ENCODE peak calls at places on chromosomes 13 and 19, in four cellular contexts. E is psoas muscle, D is mammary epithelial cell, L is hepatocyte. M is an unnamed sample.

GRCh38 chr19:2970201-2970838 is 7.0 kb upstream of the TLE6 start:
- DNase-seq in E (no peak), L (no peak), D (no peak), M (no peak)

GRCh38 chr19:5929646-5930045 is 15.6 kb downstream of the CAPS start:
- DNase-seq in E (no peak), D (no peak), L (no peak), M (no peak)

GRCh38 chr19:51439021-51439465 is 19.2 kb downstream of the SIGLEC8 start:
- DNase-seq in D (peak; percentile 18), E (no peak), L (no peak), M (no peak)

GRCh38 chr19:30000862-30001261 is 58.8 kb downstream of the URI1 start:
- DNase-seq in E (no peak), D (no peak), L (no peak), M (no peak)

GRCh38 chr19:19107663-19108062 is 30.6 kb downstream of the TMEM161A start:
- DNase-seq in D (no peak), E (no peak), L (no peak), M (no peak)

GRCh38 chr13:84946144-84946543 is 853.1 kb downstream of the SLITRK6 start:
- DNase-seq in D (peak; percentile 27), L (no peak), E (no peak), M (no peak)

GRCh38 chr13:78241278-78241919 is 322.8 kb upstream of the EDNRB start:
- DNase-seq in D (no peak), L (peak; percentile 61), E (no peak), M (no peak)

GRCh38 chr19:54464624-54465266 is 1.2 kb upstream of the LENG9 start:
- DNase-seq in L (peak; percentile 96), E (peak; percentile 94), D (peak; percentile 85), M (peak; percentile 39)

GRCh38 chr19:1608414-1609391 is 3.4 kb upstream of the UQCR11 start:
- DNase-seq in D (no peak), L (no peak), E (no peak), M (no peak)

GRCh38 chr13:49453465-49453864 is 9.4 kb downstream of the SETDB2 start:
- DNase-seq in D (no peak), E (no peak), L (no peak), M (no peak)

GRCh38 chr13:103523853-103524252 is 457.6 kb upstream of the SLC10A2 start:
- DNase-seq in D (no peak), E (no peak), L (no peak), M (no peak)

GRCh38 chr13:113207890-113208423 is 512 bp downstream of the PCID2 start:
- DNase-seq in D (peak; percentile 38), L (peak; percentile 75), E (no peak), M (no peak)

GRCh38 chr19:14796021-14796420 is 17.7 kb upstream of the ADGRE2 start:
- DNase-seq in L (no peak), E (no peak), D (no peak), M (no peak)

GRCh38 chr19:50968709-50969412 is 530 bp downstream of the KLK6 start:
- DNase-seq in L (no peak), D (no peak), E (no peak), M (no peak)

GRCh38 chr13:114019367-114019766 is 45.5 kb upstream of the C13orf46 start:
- DNase-seq in L (no peak), E (no peak), D (no peak), M (no peak)

GRCh38 chr13:39676315-39676876 is 20.9 kb downstream of the COG6 start:
- DNase-seq in D (peak; percentile 21), E (no peak), L (peak; percentile 59), M (no peak)

GRCh38 chr19:19334063-19334988 is 13.7 kb downstream of the MAU2 start:
- DNase-seq in L (no peak), E (no peak), D (no peak), M (no peak)

GRCh38 chr19:53190253-53190652 is 2.9 kb downstream of the ZNF665 start:
- DNase-seq in E (no peak), D (no peak), L (no peak), M (no peak)

GRCh38 chr13:112859817-112860190 is 109.2 kb upstream of the MCF2L start:
- DNase-seq in E (peak; percentile 55), L (no peak), D (no peak), M (peak; percentile 6)

GRCh38 chr13:32734511-32734910 is 148.3 kb downstream of the PDS5B start:
- DNase-seq in D (peak; percentile 64), L (no peak), E (no peak), M (no peak)

GRCh38 chr19:1251503-1252220 is 3.3 kb downstream of the MIDN start:
- DNase-seq in D (no peak), L (peak; percentile 72), E (peak; percentile 87), M (no peak)

GRCh38 chr19:54485846-54486245 is 12.8 kb upstream of the CDC42EP5 start:
- DNase-seq in E (no peak), D (no peak), L (no peak), M (no peak)

GRCh38 chr19:32223106-32223505 is 122.3 kb upstream of the ZNF507 start:
- DNase-seq in D (no peak), E (no peak), L (no peak), M (no peak)

GRCh38 chr19:1172353-1173159 is 1.5 kb downstream of the SBNO2 start:
- DNase-seq in D (peak; percentile 61), L (peak; percentile 68), E (peak; percentile 85), M (peak; percentile 51)

GRCh38 chr13:80665792-80666333 is 324.9 kb upstream of the SPRY2 start:
- DNase-seq in D (peak; percentile 1), L (no peak), E (no peak), M (no peak)

GRCh38 chr19:1373534-1374249 is 10.0 kb upstream of the NDUFS7 start:
- DNase-seq in D (no peak), L (peak; percentile 53), E (no peak), M (peak; percentile 47)

GRCh38 chr13:31424130-31424729 is 224.5 kb downstream of the B3GLCT start:
- DNase-seq in L (peak; percentile 88), D (peak; percentile 62), E (peak; percentile 85), M (peak; percentile 74)

GRCh38 chr13:38607136-38607535 is 79.7 kb upstream of the FREM2 start:
- DNase-seq in E (no peak), L (no peak), D (no peak), M (no peak)

GRCh38 chr13:113551081-113552000 is 33.2 kb upstream of the TFDP1 start:
- DNase-seq in E (no peak), L (no peak), D (no peak), M (no peak)

GRCh38 chr19:2557093-2557440 is 81.1 kb downstream of the GADD45B start:
- DNase-seq in L (no peak), D (no peak), E (no peak), M (no peak)

GRCh38 chr19:53868091-53868891 is 608 bp downstream of the MYADM start:
- DNase-seq in L (peak; percentile 80), E (peak; percentile 81), D (peak; percentile 37), M (no peak)

GRCh38 chr13:22187329-22187728 is 516.5 kb downstream of the FGF9 start:
- DNase-seq in E (no peak), D (no peak), L (no peak), M (no peak)

GRCh38 chr19:29410974-29411615 is 114.7 kb upstream of the VSTM2B start:
- DNase-seq in E (no peak), D (no peak), L (no peak), M (no peak)

GRCh38 chr13:94214979-94215378 is 264.5 kb downstream of the DCT start:
- DNase-seq in E (no peak), L (no peak), D (no peak), M (no peak)

GRCh38 chr13:94209110-94209509 is 270.4 kb downstream of the DCT start:
- DNase-seq in L (no peak), D (no peak), E (no peak), M (no peak)

GRCh38 chr13:94205896-94206295 is 273.6 kb downstream of the DCT start:
- DNase-seq in D (no peak), E (no peak), L (no peak), M (no peak)

DNA sequence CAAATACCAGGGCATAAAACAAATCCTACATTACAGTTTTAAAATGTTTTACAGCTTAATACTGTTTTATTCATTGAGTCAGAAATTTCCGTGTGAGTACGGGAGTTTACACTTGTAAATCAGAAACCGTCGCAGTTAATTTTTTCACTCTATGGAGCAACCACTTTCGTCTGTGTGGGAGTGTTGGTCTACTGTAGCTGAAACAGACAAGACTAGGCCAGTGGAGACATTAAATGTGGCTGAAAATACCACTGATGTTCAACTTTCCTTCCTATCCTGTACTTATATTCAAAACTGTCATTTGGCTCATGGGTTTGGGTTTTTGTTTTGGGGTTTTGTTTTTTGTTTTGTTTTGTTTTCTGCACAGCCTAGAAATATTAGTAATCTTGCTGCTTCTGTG is 268.7 kb downstream of the DCT start:
- DNase-seq in D (no peak), E (no peak), L (no peak), M (no peak)
- H3K27ac ChIP-seq in D (no peak overlapping the region), E (no peak overlapping the region), L (no peak overlapping the region), M (no peak overlapping the region)

GRCh38 chr13:19681517-19681916 is 48.1 kb downstream of the MPHOSPH8 start:
- DNase-seq in D (no peak), E (no peak), L (no peak), M (no peak)
- H3K27ac ChIP-seq in D (no peak overlapping the region), E (no peak overlapping the region), L (no peak overlapping the region), M (no peak overlapping the region)

GRCh38 chr13:101231751-101232428 is 184.4 kb downstream of the NALCN start:
- DNase-seq in L (no peak), D (peak; percentile 40), E (no peak), M (no peak)

DNA sequence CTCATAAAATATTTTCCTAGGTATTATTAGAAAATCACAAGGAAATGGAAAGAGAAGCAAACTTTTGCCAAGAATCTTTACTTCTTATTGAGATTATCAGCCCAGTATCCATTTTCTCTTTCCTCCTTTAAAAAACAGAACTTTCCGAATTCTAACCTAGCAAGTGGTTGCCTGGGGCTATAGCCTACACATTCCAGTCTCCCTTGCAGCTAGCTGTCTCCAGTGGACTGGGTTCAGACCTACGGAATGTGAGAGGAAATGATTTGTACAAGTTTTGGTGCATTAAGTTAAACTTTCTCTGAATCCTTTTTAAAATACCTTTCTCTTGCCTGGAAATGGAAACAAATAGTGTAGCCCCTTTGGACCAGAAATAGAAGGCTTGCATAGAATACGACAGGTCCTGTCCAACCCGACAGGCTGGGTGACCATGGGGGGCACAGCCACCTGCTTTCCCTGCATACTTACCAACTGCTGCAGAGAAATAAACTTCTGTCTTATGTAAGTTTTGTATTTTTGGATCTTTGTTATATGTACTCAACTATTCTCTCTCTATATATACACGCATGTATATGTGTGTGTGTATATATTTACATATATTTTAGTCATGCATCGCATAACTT is 185.9 kb downstream of the NALCN start:
- DNase-seq in L (no peak), E (no peak), D (no peak), M (no peak)
- H3K27ac ChIP-seq in L (no peak overlapping the region), E (no peak overlapping the region), D (no peak overlapping the region), M (no peak overlapping the region)

DNA sequence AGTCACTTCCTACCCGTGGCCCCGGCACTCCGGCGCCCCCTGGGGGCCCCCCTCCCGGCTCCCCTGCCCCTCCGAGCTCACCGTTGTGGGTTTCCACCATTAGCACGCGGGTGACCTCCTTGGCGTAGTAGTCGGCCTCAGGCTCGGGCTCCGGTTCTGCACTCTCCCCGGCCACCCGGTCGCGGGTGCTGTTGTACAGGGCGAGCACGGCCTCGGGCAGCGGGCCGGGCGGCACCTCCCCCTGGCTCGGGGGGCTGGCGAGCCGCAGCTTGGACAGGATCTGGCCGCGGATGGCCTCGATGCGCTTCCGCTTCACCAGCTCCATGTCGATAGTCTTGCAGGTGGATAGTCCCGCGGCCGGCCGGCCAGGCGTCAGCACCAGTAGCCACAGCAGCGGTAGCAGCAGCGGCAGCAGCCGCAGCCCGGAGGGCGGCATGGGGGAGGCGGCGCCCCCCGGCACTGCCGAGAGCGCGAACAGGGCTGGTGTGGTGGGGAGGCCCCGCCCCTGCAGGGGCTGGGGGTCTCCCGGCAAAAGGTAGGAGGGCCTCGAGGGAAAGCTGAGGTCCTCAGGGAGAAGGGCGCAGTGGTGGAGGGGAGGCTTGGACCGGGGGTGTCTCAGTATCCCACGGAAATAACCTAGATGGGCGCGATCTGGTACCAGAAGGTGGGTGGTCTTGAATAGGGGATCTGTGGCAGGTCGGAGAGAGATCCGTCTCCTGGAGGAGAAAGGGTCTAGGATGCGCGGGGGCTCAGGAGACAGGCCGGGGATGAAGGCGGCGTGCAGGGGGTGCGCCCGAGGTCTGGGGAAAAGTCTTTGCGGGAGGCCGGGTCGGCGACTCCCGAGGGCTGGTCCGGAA is 885 bp downstream of the TGFB1 start:
- DNase-seq in E (peak; percentile 68), L (peak; percentile 73), D (peak; percentile 58), M (no peak)
- H3K27ac ChIP-seq in E (peak overlapping the region; percentile 59), L (peak overlapping the region; percentile 65), D (peak overlapping the region; percentile 49), M (peak overlapping the region; percentile 69)